ENCODE peak calls at places on chromosomes 4 and X, in five cellular contexts. A, E, Y, Q and P are unnamed samples.
A peak's percentile ranks its signal among the peaks of the same experiment; 100 is the strongest.

GRCh38 chr4:38867478-38868054 is at the start of gene FAM114A1:
- DNase-seq in E (peak; percentile 75), A (peak; percentile 69), Y (no peak), Q (peak; percentile 87), P (no peak)

GRCh38 chrX:614136-614535 is 16.5 kb upstream of the SHOX start:
- DNase-seq in Q (no peak), Y (no peak), A (no peak), E (no peak), P (no peak)

GRCh38 chrX:48896611-48897011 is 957 bp downstream of the TIMM17B start:
- DNase-seq in A (no peak), Q (no peak), Y (no peak), E (no peak), P (no peak)

GRCh38 chrX:16957751-16958150 is 11.3 kb downstream of the REPS2 start:
- DNase-seq in E (no peak), A (no peak), Y (no peak), Q (no peak), P (no peak)

GRCh38 chrX:24982306-24982965 is 33.3 kb downstream of the ARX start:
- DNase-seq in E (no peak), A (no peak), Q (no peak), Y (no peak), P (no peak)

GRCh38 chr4:173448557-173448918 is 49.6 kb upstream of the SCRG1 start:
- DNase-seq in E (no peak), Y (no peak), Q (no peak), A (no peak), P (no peak)

GRCh38 chrX:130426531-130426930 is 24.7 kb downstream of the RBMX2 start:
- DNase-seq in E (no peak), Y (no peak), A (no peak), Q (no peak), P (no peak)

GRCh38 chrX:12304261-12304660 is 166.0 kb downstream of the FRMPD4 start:
- DNase-seq in A (no peak), Y (no peak), Q (no peak), E (no peak), P (no peak)

GRCh38 chrX:70386240-70386639 is 36.9 kb upstream of the GDPD2 start:
- DNase-seq in E (no peak), Y (no peak), Q (no peak), A (no peak), P (no peak)

GRCh38 chr4:138090918-138091659 is 151.1 kb downstream of the SLC7A11 start:
- DNase-seq in Q (no peak), Y (no peak), A (no peak), E (no peak), P (no peak)

GRCh38 chrX:41824551-41824950 is 98.8 kb downstream of the CASK start:
- DNase-seq in Q (no peak), A (no peak), E (no peak), Y (no peak), P (no peak)

GRCh38 chr4:188372856-188373255 is 233.6 kb downstream of the TRIML1 start:
- DNase-seq in E (no peak), Q (no peak), Y (no peak), A (no peak), P (no peak)

GRCh38 chr4:181650033-181650825 is 593.0 kb upstream of the TENM3 start:
- DNase-seq in E (no peak), Y (no peak), A (no peak), Q (no peak), P (no peak)